ENCODE peak calls at places on chromosomes 7 and 10, in eight cellular contexts. Y, P, X, S, B, Q, V and C are unnamed samples.

GRCh38 chr10:58723977-58724376 is 211.3 kb downstream of the BICC1 start:
- DNase-seq in Y (no peak), P (no peak), X (no peak), S (no peak), B (no peak), Q (peak), V (no peak), C (no peak)

GRCh38 chr10:119365773-119366640 is 158.6 kb downstream of the GRK5 start:
- DNase-seq in Y (no peak), P (no peak), X (no peak), S (no peak), B (no peak), Q (no peak), V (no peak), C (no peak)

GRCh38 chr7:91636129-91636724 is 244.3 kb downstream of the MTERF1 start:
- DNase-seq in Y (no peak), P (no peak), X (peak), S (peak), B (no peak), Q (peak), V (peak), C (peak)

GRCh38 chr7:156218544-156219306 is 406.5 kb upstream of the SHH start:
- DNase-seq in Y (no peak), P (no peak), X (no peak), S (no peak), B (no peak), Q (no peak), V (no peak), C (no peak)

GRCh38 chr10:34575882-34576281 is 239.2 kb downstream of the PARD3 start:
- DNase-seq in Y (no peak), P (no peak), X (no peak), S (no peak), B (no peak), Q (peak), V (no peak), C (no peak)

GRCh38 chr7:139619367-139619657 is 95.8 kb downstream of the CLEC2L start:
- DNase-seq in Y (no peak), P (no peak), X (no peak), S (no peak), B (no peak), Q (peak), V (no peak), C (no peak)

GRCh38 chr7:20329389-20330175 is 1.1 kb upstream of the ITGB8 start:
- DNase-seq in Y (peak), P (peak), X (peak), S (peak), B (peak), Q (peak), V (peak), C (peak)

GRCh38 chr7:130070900-130071622 is 727 bp downstream of the KLHDC10 start:
- DNase-seq in Y (no peak), P (no peak), X (no peak), S (no peak), B (no peak), Q (peak), V (no peak), C (no peak)

GRCh38 chr7:129951076-129952011 is 1.4 kb downstream of the UBE2H start:
- DNase-seq in Y (peak), P (no peak), X (peak), S (peak), B (no peak), Q (peak), V (no peak), C (peak)

GRCh38 chr7:151833691-151834090 is 43.2 kb downstream of the PRKAG2 start:
- DNase-seq in Y (no peak), P (no peak), X (no peak), S (no peak), B (peak), Q (no peak), V (no peak), C (no peak)

GRCh38 chr7:132865766-132866531 is 215.9 kb downstream of the CHCHD3 start:
- DNase-seq in Y (no peak), P (no peak), X (no peak), S (no peak), B (no peak), Q (peak), V (no peak), C (no peak)

GRCh38 chr10:99394761-99395386 is 35.5 kb downstream of the GOT1 start:
- DNase-seq in Y (peak), P (no peak), X (no peak), S (no peak), B (no peak), Q (peak), V (no peak), C (no peak)

GRCh38 chr7:149878523-149878921 is 4.8 kb downstream of the ATP6V0E2 start:
- DNase-seq in Y (peak), P (no peak), X (no peak), S (no peak), B (no peak), Q (no peak), V (no peak), C (no peak)

GRCh38 chr7:156232931-156233705 is 407.5 kb upstream of the RNF32 start:
- DNase-seq in Y (no peak), P (no peak), X (no peak), S (no peak), B (no peak), Q (no peak), V (no peak), C (no peak)

GRCh38 chr7:103626776-103627175 is 180.8 kb upstream of the SLC26A5 start:
- DNase-seq in Y (no peak), P (no peak), X (no peak), S (no peak), B (no peak), Q (no peak), V (no peak), C (no peak)

GRCh38 chr10:119350529-119351001 is 143.2 kb downstream of the GRK5 start:
- DNase-seq in Y (peak), P (no peak), X (no peak), S (no peak), B (no peak), Q (no peak), V (no peak), C (no peak)

GRCh38 chr10:121313119-121313858 is 285.0 kb downstream of the FGFR2 start:
- DNase-seq in Y (peak), P (no peak), X (no peak), S (no peak), B (no peak), Q (peak), V (no peak), C (no peak)

GRCh38 chr10:102712843-102713242 is 1.4 kb downstream of the ARL3 start:
- DNase-seq in Y (no peak), P (no peak), X (no peak), S (no peak), B (no peak), Q (no peak), V (no peak), C (no peak)

GRCh38 chr7:73786588-73786987 is 16.5 kb upstream of the CLDN3 start:
- DNase-seq in Y (no peak), P (no peak), X (no peak), S (no peak), B (no peak), Q (no peak), V (no peak), C (no peak)

GRCh38 chr10:88992945-88993537 is 2.4 kb downstream of the FAS start:
- DNase-seq in Y (peak), P (no peak), X (no peak), S (no peak), B (no peak), Q (peak), V (no peak), C (no peak)

GRCh38 chr10:99742701-99743100 is 10.7 kb downstream of the CUTC start:
- DNase-seq in Y (no peak), P (no peak), X (no peak), S (no peak), B (no peak), Q (no peak), V (no peak), C (no peak)

GRCh38 chr10:34434119-34434594 is 380.9 kb downstream of the PARD3 start:
- DNase-seq in Y (no peak), P (no peak), X (no peak), S (no peak), B (no peak), Q (peak), V (peak), C (no peak)

GRCh38 chr7:2830609-2831376 is 13.3 kb downstream of the GNA12 start:
- DNase-seq in Y (peak), P (no peak), X (no peak), S (no peak), B (no peak), Q (no peak), V (no peak), C (no peak)

GRCh38 chr10:88810196-88810961 is 7.8 kb downstream of the LIPM start:
- DNase-seq in Y (peak), P (no peak), X (peak), S (peak), B (no peak), Q (peak), V (peak), C (no peak)

GRCh38 chr10:80454526-80455460 is 683 bp downstream of the TSPAN14 start:
- DNase-seq in Y (no peak), P (peak), X (peak), S (peak), B (peak), Q (no peak), V (no peak), C (no peak)

GRCh38 chr7:12638851-12639467 is 48.5 kb upstream of the ARL4A start:
- DNase-seq in Y (no peak), P (no peak), X (no peak), S (peak), B (no peak), Q (peak), V (peak), C (no peak)

GRCh38 chr10:49010831-49011230 is 71.2 kb upstream of the LRRC18 start:
- DNase-seq in Y (no peak), P (no peak), X (no peak), S (no peak), B (no peak), Q (no peak), V (no peak), C (no peak)

GRCh38 chr10:30540286-30540685 is 89.3 kb downstream of the LYZL2 start:
- DNase-seq in Y (no peak), P (no peak), X (no peak), S (no peak), B (no peak), Q (peak), V (no peak), C (no peak)

GRCh38 chr10:77073066-77073960 is 564.3 kb downstream of the KCNMA1 start:
- DNase-seq in Y (no peak), P (no peak), X (no peak), S (no peak), B (no peak), Q (no peak), V (no peak), C (no peak)

GRCh38 chr7:35487402-35487801 is 207.5 kb downstream of the HERPUD2 start:
- DNase-seq in Y (no peak), P (no peak), X (no peak), S (peak), B (no peak), Q (no peak), V (no peak), C (no peak)

GRCh38 chr7:84070770-84071169 is 123.8 kb downstream of the SEMA3A start:
- DNase-seq in Y (no peak), P (no peak), X (no peak), S (no peak), B (no peak), Q (no peak), V (no peak), C (no peak)

GRCh38 chr7:17021205-17021604 is 139.4 kb upstream of the AGR3 start:
- DNase-seq in Y (peak), P (no peak), X (no peak), S (no peak), B (no peak), Q (peak), V (no peak), C (no peak)

GRCh38 chr7:106346167-106346677 is 61.4 kb upstream of the NAMPT start:
- DNase-seq in Y (no peak), P (no peak), X (no peak), S (no peak), B (no peak), Q (no peak), V (no peak), C (no peak)

GRCh38 chr7:41085244-41085643 is 617.6 kb downstream of the INHBA start:
- DNase-seq in Y (no peak), P (no peak), X (no peak), S (no peak), B (no peak), Q (no peak), V (no peak), C (no peak)

GRCh38 chr7:50393547-50394252 is 56.5 kb downstream of the FIGNL1 start:
- DNase-seq in Y (no peak), P (no peak), X (no peak), S (no peak), B (no peak), Q (no peak), V (no peak), C (no peak)

GRCh38 chr7:105877736-105878135 is 1.3 kb upstream of the ATXN7L1 start:
- DNase-seq in Y (no peak), P (no peak), X (no peak), S (no peak), B (no peak), Q (no peak), V (no peak), C (no peak)

GRCh38 chr10:100766693-100767427 is 21.5 kb downstream of the PAX2 start:
- DNase-seq in Y (no peak), P (no peak), X (no peak), S (no peak), B (no peak), Q (no peak), V (peak), C (no peak)

GRCh38 chr7:80127412-80128150 is 7.0 kb upstream of the GNAI1 start:
- DNase-seq in Y (no peak), P (no peak), X (no peak), S (no peak), B (no peak), Q (peak), V (no peak), C (no peak)

GRCh38 chr7:11191574-11192220 is 218.0 kb downstream of the PHF14 start:
- DNase-seq in Y (no peak), P (no peak), X (peak), S (no peak), B (no peak), Q (no peak), V (no peak), C (no peak)

DNA sequence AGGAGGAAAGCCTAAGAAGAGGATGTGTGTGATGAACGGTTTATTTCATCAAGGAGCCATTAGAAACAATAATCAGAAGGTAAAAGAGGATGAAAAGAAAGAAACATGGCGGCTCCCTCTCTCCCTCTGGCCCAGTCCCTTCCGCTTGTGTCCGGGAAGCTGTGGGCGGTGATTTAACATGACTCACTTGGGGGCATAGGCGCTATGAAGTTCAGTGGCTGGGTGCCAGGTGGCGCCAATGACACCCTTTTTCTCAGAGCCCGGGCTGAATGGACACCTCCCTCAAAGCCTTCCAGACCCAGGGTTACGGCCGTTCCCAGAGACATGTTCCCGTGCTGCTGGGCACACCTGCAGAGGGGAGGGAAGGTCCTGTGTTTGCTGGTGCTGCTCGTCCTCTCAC is 244.0 kb downstream of the SKAP2 start:
- DNase-seq in Y (no peak), P (no peak), X (peak), S (no peak), B (no peak), Q (no peak), V (peak), C (no peak)
- TF ChIP-seq CTCF in Y (no peak), P (peak), X (peak), S (no peak), B (no peak), Q (peak), V (no peak), C (no peak)

DNA sequence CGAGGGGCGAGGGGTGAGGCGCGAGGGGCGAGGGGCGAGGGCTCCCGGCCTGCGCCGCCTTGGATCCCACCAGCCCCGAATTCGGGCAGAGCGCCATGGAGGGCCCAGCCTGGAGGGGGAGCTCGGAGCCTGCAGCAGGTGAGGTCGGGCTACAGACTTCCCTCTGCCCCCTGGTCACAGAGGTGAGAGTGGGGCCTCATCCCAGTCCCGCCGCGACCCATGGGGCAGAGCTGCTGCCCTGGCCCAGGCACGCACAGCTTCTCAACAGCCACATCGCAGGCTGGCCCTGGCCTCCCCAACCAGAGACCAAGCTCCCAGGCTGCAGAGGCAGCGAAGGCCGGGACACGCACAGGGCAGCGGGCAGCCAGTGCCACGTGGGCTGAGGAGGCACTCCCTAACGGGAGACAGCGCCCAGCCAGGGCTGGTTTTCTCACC is 191.8 kb downstream of the PTPRN2 start:
- DNase-seq in Y (no peak), P (no peak), X (no peak), S (no peak), B (no peak), Q (no peak), V (peak), C (no peak)
- TF ChIP-seq CTCF in Y (no peak), P (no peak), X (no peak), S (no peak), B (no peak), Q (no peak), V (no peak), C (no peak)

GRCh38 chr7:123637878-123638277 is 17.8 kb upstream of the LMOD2 start:
- DNase-seq in Y (no peak), P (no peak), X (no peak), S (no peak), B (no peak), Q (no peak), V (no peak), C (no peak)

GRCh38 chr7:123640583-123640982 is 15.1 kb upstream of the LMOD2 start:
- DNase-seq in Y (no peak), P (no peak), X (no peak), S (no peak), B (no peak), Q (no peak), V (no peak), C (no peak)

GRCh38 chr7:123639646-123640045 is 16.0 kb upstream of the LMOD2 start:
- DNase-seq in Y (no peak), P (no peak), X (no peak), S (no peak), B (no peak), Q (no peak), V (no peak), C (no peak)

GRCh38 chr7:123635551-123636359 is 19.9 kb upstream of the LMOD2 start:
- DNase-seq in Y (no peak), P (no peak), X (no peak), S (peak), B (no peak), Q (peak), V (peak), C (no peak)

GRCh38 chr7:123637203-123637602 is 18.5 kb upstream of the LMOD2 start:
- DNase-seq in Y (no peak), P (no peak), X (no peak), S (peak), B (no peak), Q (no peak), V (no peak), C (no peak)
- TF ChIP-seq CTCF in Y (no peak), P (no peak), X (no peak), S (peak), B (no peak), Q (no peak), V (no peak), C (peak)

DNA sequence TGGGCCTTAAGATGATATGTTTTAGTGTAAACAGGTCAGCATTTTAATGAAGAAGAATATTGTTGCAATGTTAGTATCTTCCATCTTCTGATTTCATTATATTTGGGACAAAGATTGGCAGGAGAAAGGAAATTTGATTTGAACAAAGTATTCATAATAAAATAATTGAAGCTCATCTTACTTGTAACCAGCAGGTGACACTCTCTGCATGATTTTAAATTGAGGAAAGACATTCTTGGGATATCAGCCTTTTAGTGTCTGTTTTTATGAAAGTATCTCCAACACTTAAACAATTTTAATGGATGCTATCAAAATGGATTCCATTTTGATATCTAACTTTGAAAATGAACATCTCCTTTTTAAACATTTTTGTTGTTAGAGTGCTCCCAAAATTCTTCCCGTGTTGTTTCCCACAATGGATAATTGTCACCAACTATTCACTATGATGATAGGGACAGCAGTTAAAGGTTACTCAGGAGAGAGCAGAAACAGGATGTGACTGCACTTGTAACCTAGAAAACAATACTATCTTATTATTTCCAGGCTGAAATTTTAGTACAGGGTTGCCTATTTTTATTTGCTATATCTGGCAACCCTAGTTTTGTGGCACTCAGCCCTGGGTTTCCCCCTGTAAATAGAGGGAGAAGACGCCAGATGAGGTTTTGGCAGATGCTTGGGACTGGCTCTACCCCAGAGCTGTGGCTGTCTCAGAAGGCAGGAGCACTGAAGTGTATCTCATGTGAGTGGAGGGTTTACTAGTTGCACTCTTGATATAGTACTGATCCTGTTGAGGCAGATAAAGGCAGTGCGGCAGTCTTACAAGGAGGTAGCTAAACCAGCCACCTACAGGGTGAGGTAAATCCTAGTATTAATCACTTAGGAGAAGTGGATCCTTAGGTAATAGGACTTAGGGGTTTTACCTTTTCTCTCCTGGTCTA is 31.0 kb upstream of the ABCB4 start:
- DNase-seq in Y (no peak), P (no peak), X (no peak), S (no peak), B (no peak), Q (peak), V (peak), C (no peak)
- TF ChIP-seq CTCF in Y (no peak), P (peak), X (no peak), S (no peak), B (peak), Q (peak), V (peak), C (peak)

GRCh38 chr10:15898046-15898445 is 37.7 kb upstream of the MINDY3 start:
- DNase-seq in Y (no peak), P (no peak), X (no peak), S (no peak), B (no peak), Q (peak), V (peak), C (no peak)
- TF ChIP-seq CTCF in Y (peak), P (peak), X (peak), S (peak), B (no peak), Q (peak), V (no peak), C (peak)

GRCh38 chr10:36301139-36301538 is 659.0 kb upstream of the FZD8 start:
- DNase-seq in Y (no peak), P (no peak), X (no peak), S (no peak), B (no peak), Q (no peak), V (no peak), C (no peak)
- TF ChIP-seq CTCF in Y (no peak), P (no peak), X (no peak), S (no peak), B (no peak), Q (no peak), V (no peak), C (no peak)